ENCODE peak calls at places on chromosomes 12 and 14, in ten cellular contexts. N, W, Y, F, M, T, O, A, H and G are unnamed samples.

GRCh38 chr14:89748004-89748403 is 206.5 kb downstream of the EFCAB11 start:
- DNase-seq in M (no peak), W (peak), N (peak), A (no peak), Y (no peak), F (no peak), O (no peak), T (no peak), H (no peak), G (no peak)

GRCh38 chr14:100677152-100677924 is 49.4 kb upstream of the DLK1 start:
- DNase-seq in H (peak), O (no peak), N (peak), T (no peak), Y (no peak), A (no peak), W (no peak), F (no peak), M (no peak), G (peak)

GRCh38 chr14:80212025-80212402 is 710 bp upstream of the DIO2 start:
- DNase-seq in T (no peak), M (no peak), Y (no peak), N (peak), F (peak), A (no peak), O (no peak), W (peak), H (no peak), G (peak)

GRCh38 chr14:70425349-70425748 is 8.5 kb upstream of the SYNJ2BP start:
- DNase-seq in T (no peak), W (no peak), O (peak), N (no peak), F (no peak), A (no peak), H (no peak), M (no peak), Y (no peak), G (no peak)

GRCh38 chr14:51859136-51859535 is 1.3 kb upstream of the GNG2 start:
- DNase-seq in H (no peak), W (peak), O (no peak), Y (no peak), F (no peak), A (no peak), N (no peak), T (no peak), M (no peak), G (no peak)

GRCh38 chr12:101172316-101172715 is 37.7 kb downstream of the SLC5A8 start:
- DNase-seq in A (peak), M (no peak), O (no peak), T (no peak), H (no peak), F (no peak), Y (peak), W (no peak), N (no peak), G (peak)

GRCh38 chr14:73742520-73743238 is 28.5 kb upstream of the PNMA1 start:
- DNase-seq in M (no peak), H (no peak), W (no peak), A (no peak), T (no peak), O (no peak), N (no peak), Y (no peak), F (no peak), G (no peak)

GRCh38 chr14:74612346-74613021 is 447 bp upstream of the LTBP2 start:
- DNase-seq in N (peak), W (peak), H (peak), O (peak), M (peak), Y (peak), F (peak), T (peak), A (peak), G (peak)

GRCh38 chr12:81222841-81223595 is 145.1 kb downstream of the ACSS3 start:
- DNase-seq in F (no peak), N (peak), M (no peak), T (no peak), H (no peak), A (no peak), O (no peak), W (peak), Y (no peak), G (no peak)

GRCh38 chr12:22527999-22528398 is 16.3 kb downstream of the C2CD5 start:
- DNase-seq in W (peak), N (peak), O (no peak), H (no peak), F (peak), T (no peak), M (no peak), Y (no peak), A (no peak), G (no peak)

GRCh38 chr12:8065991-8066594 is at the start of gene C3AR1:
- DNase-seq in N (peak), H (no peak), F (peak), A (no peak), T (no peak), W (peak), O (no peak), M (peak), Y (peak), G (peak)

GRCh38 chr12:25994252-25994651 is 35.8 kb downstream of the RASSF8 start:
- DNase-seq in T (no peak), F (peak), M (no peak), O (no peak), W (peak), Y (no peak), H (no peak), A (no peak), N (peak), G (no peak)

GRCh38 chr12:115938794-115939377 is 338.6 kb downstream of the MED13L start:
- DNase-seq in N (no peak), W (no peak), F (no peak), T (no peak), M (no peak), O (no peak), H (no peak), A (no peak), Y (no peak), G (no peak)

GRCh38 chr12:3421599-3421998 is 69.4 kb upstream of the PRMT8 start:
- DNase-seq in M (no peak), A (no peak), W (no peak), T (no peak), O (no peak), N (no peak), Y (no peak), H (no peak), F (no peak), G (no peak)

GRCh38 chr12:116915326-116915725 is 4.6 kb downstream of the FBXW8 start:
- DNase-seq in A (no peak), W (no peak), Y (no peak), T (no peak), M (no peak), N (no peak), O (no peak), H (no peak), F (no peak), G (no peak)

GRCh38 chr12:117158911-117159310 is 31.4 kb downstream of the FBXO21 start:
- DNase-seq in N (no peak), T (no peak), Y (no peak), O (no peak), F (no peak), H (peak), W (peak), A (no peak), M (no peak), G (no peak)

GRCh38 chr12:99067171-99067785 is 422.2 kb downstream of the APAF1 start:
- DNase-seq in W (no peak), H (no peak), A (no peak), M (no peak), F (no peak), Y (no peak), T (no peak), O (no peak), N (no peak), G (no peak)

GRCh38 chr12:119829439-119829838 is 47.7 kb downstream of the CIT start:
- DNase-seq in Y (peak), A (no peak), H (no peak), T (no peak), W (no peak), M (no peak), N (no peak), F (no peak), O (no peak), G (no peak)

GRCh38 chr12:109130755-109131521 is 14.6 kb downstream of the ACACB start:
- DNase-seq in Y (no peak), W (no peak), F (no peak), M (no peak), H (peak), O (peak), N (no peak), A (peak), T (no peak), G (peak)

GRCh38 chr12:19710811-19711793 is 271.8 kb downstream of the AEBP2 start:
- DNase-seq in Y (no peak), A (no peak), W (peak), N (peak), H (no peak), O (no peak), M (no peak), T (peak), F (no peak), G (peak)

GRCh38 chr12:111412007-111412829 is 6.5 kb downstream of the SH2B3 start:
- DNase-seq in W (no peak), O (no peak), A (no peak), H (no peak), N (no peak), M (no peak), T (no peak), Y (no peak), F (no peak), G (peak)

GRCh38 chr12:86233126-86233525 is 23.1 kb downstream of the MGAT4C start:
- DNase-seq in M (no peak), F (no peak), O (no peak), W (peak), Y (no peak), T (no peak), N (peak), A (no peak), H (no peak), G (no peak)

GRCh38 chr12:104938371-104938770 is 19.7 kb downstream of the SLC41A2 start:
- DNase-seq in F (no peak), A (no peak), W (no peak), Y (no peak), T (no peak), H (no peak), O (no peak), N (no peak), M (no peak), G (peak)

GRCh38 chr12:6332459-6332858 is 9.4 kb downstream of the TNFRSF1A start:
- DNase-seq in Y (no peak), M (no peak), T (no peak), O (no peak), A (no peak), W (peak), F (no peak), H (no peak), N (peak), G (no peak)

GRCh38 chr14:69554500-69554899 is 20.2 kb downstream of the CCDC177 start:
- DNase-seq in M (no peak), H (peak), O (no peak), Y (no peak), N (no peak), W (no peak), F (no peak), A (no peak), T (peak), G (no peak)

GRCh38 chr14:73465833-73466532 is 7.6 kb upstream of the NUMB start:
- DNase-seq in H (no peak), W (no peak), A (no peak), Y (no peak), M (no peak), N (peak), F (peak), O (no peak), T (no peak), G (no peak)

GRCh38 chr14:39219075-39219499 is 14.6 kb upstream of the MIA2 start:
- DNase-seq in F (no peak), N (no peak), H (no peak), W (peak), O (no peak), M (no peak), Y (no peak), T (no peak), A (peak), G (no peak)

GRCh38 chr12:97960741-97961608 is 498.4 kb downstream of the RMST start:
- DNase-seq in W (peak), O (peak), M (no peak), Y (peak), F (peak), N (peak), H (no peak), T (no peak), A (peak), G (peak)

GRCh38 chr14:20848316-20848954 is 42.8 kb upstream of the RNASE3 start:
- DNase-seq in N (no peak), Y (no peak), O (no peak), W (peak), F (peak), T (no peak), A (no peak), M (no peak), H (no peak), G (no peak)

GRCh38 chr12:27525373-27525772 is 1.4 kb downstream of the PPFIBP1 start:
- DNase-seq in F (peak), Y (no peak), H (peak), M (no peak), O (no peak), N (peak), W (peak), A (no peak), T (no peak), G (no peak)

GRCh38 chr12:52042706-52043385 is 8.4 kb upstream of the NR4A1 start:
- DNase-seq in Y (no peak), H (no peak), N (no peak), O (no peak), T (no peak), A (no peak), F (no peak), W (no peak), M (no peak), G (peak)

DNA sequence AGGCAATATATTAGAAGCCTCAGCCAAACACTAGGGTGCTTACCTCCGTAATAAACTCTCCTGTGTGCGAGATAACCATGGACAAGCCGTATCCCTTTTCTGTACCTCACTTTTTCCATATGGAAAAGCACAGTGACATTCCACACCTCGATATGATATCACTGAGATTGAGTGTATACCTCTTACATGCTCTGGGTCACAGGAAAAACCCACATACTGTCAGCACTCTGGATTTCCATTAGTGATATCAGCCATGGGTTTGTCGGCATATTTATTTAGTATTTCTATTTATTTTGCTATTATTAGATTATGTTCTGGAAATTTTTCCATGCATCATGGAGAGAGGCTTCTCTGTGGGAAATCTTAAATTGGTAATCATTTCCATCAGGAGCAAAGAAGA is 28.0 kb upstream of the DAAM1 start:
- DNase-seq in Y (no peak), O (no peak), N (no peak), W (no peak), A (no peak), T (no peak), F (no peak), M (no peak), H (no peak), G (no peak)
- H3K27ac ChIP-seq in Y (no peak), O (no peak), N (no peak), W (no peak), A (no peak), T (peak), F (no peak), M (no peak), H (no peak), G (no peak)

DNA sequence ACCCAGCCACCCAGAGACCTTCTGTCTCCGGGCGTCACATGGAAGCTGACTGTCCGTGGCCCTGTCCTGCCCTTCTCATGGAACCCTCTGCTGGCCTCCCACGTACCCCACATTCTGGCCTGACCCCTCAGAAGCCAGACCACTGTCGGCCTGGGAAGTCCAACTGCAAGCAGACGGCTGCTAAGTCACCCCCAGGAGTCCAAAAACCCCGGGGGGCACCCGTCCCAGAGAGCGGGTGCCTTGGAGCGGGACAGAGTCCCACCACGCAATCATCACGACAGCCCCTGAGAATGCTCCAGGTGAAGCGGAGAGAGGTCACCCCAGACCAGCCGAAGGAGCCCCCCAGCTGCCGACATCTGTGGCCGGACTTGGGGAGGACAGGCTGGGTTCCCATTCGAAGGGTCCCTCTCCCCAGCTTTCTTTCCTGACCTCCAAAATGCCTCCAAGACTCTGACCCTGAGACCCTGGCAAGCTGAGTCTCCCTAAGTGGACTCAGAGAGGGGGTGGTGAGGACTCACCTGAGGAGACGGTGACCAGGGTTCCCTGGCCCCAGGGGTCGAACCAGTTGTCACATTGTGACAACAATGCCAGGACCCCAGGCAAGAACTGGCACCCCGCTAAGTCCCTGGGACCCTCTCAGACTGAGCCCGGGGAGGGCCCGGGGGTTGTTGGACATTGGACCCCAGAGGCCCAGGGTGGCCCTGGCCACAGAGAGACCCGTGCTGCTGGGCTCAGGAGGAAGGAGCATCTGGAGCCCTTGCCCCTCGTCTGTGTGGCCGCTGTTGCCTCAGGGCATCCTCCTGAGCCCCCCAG is 337.1 kb downstream of the TMEM121 start:
- DNase-seq in Y (no peak), F (no peak), N (no peak), O (peak), W (no peak), M (no peak), T (peak), H (no peak), A (peak), G (no peak)
- H3K4me3 ChIP-seq in Y (no peak), F (no peak), N (no peak), O (no peak), W (no peak), M (no peak), T (no peak), H (no peak), A (peak), G (no peak)

GRCh38 chr14:45491914-45492313 is 238.9 kb upstream of the MIS18BP1 start:
- DNase-seq in H (no peak), M (no peak), F (no peak), W (no peak), A (no peak), T (no peak), Y (no peak), O (peak), N (no peak), G (no peak)

GRCh38 chr14:45486599-45486998 is 233.6 kb upstream of the MIS18BP1 start:
- DNase-seq in H (no peak), A (no peak), M (no peak), W (no peak), Y (no peak), O (no peak), N (no peak), F (no peak), T (no peak), G (no peak)
- H3K27ac ChIP-seq in H (no peak), A (no peak), M (no peak), W (no peak), Y (no peak), O (no peak), N (no peak), F (no peak), T (no peak), G (no peak)

DNA sequence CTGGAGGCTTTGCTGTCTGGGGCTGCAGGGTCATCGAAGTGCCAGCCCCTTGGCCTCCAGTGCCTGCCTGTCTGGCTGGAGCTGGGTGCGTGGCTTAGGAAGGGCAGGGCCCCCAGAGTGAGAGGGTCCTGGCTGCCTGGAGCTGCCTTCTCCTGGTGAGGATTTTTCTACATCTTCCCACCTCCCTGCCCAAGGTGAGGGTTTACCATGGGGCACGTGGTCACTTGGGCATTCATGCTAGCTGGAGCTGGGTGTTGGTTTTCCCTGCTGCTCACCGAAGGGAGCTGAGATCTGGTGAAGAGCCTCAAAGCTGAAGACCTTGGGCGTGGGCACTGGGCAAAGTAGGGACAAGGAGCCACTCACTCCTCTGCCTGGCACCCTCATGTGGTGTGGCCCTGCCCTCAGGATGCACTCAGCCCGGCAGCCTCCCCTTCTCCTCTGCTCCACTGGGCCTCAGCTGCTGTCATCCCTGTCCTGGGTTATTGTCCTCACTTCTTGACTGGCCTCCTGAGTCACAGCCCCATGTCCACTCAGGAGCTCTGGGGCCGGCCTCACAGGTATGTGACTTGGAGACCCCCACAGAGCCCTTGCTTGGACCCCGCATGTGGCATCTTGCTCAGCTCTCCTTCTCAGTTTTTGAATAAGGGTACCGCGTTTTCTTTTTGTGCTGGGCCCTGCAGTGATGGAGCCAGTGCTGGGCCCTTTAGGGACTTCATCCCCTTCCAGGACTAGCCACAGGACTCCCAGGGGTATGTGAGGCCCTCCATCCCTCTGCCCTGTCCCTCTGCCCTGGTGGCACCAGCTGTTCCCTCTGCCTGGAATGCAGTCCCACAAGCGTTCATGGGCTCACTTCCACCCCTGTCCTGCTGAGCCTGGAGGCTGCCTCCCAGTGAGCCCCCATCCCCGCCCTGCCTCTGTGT is 1.6 kb downstream of the CEP170B start:
- DNase-seq in A (no peak), N (no peak), W (no peak), H (no peak), M (no peak), O (no peak), F (no peak), Y (no peak), T (no peak), G (no peak)
- H3K4me3 ChIP-seq in A (no peak), N (peak), W (peak), H (peak), M (no peak), O (peak), F (peak), Y (no peak), T (peak), G (no peak)

GRCh38 chr12:82638324-82638723 is 48.4 kb upstream of the TMTC2 start:
- DNase-seq in M (no peak), W (no peak), N (no peak), A (no peak), F (no peak), Y (no peak), T (no peak), O (no peak), H (no peak), G (no peak)
- H3K27ac ChIP-seq in M (no peak), W (no peak), N (no peak), A (no peak), F (no peak), Y (no peak), T (no peak), O (no peak), H (no peak), G (no peak)

GRCh38 chr12:15472036-15472435 is 149.7 kb downstream of the PTPRO start:
- DNase-seq in T (no peak), N (no peak), A (no peak), W (no peak), H (no peak), F (no peak), Y (no peak), M (no peak), O (no peak), G (no peak)

GRCh38 chr12:15474766-15475165 is 152.5 kb downstream of the PTPRO start:
- DNase-seq in A (no peak), W (no peak), M (no peak), H (no peak), N (no peak), T (no peak), F (no peak), Y (no peak), O (no peak), G (no peak)

DNA sequence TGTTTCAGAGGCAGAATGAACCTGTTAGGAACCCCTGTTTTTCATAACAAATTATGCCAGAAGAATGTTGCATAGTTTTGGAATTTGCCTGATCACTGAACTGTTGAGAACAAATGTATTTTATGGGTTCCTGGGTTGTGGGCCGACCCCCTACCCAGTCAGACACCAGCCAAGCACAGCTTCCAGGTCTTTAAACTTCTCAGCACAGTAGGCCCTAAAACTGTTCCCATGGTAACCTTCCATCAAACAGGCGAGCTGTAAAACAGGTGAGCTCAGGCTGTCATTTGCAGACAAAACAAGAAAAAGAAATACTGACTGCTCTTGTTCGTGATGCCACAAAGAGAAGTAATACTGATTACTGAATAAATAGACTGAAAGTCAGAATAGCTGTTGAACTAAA is 147.0 kb downstream of the PTPRO start:
- DNase-seq in A (no peak), N (no peak), T (no peak), O (no peak), Y (no peak), H (no peak), M (no peak), F (no peak), W (no peak), G (no peak)
- H3K4me3 ChIP-seq in A (no peak), N (no peak), T (no peak), O (no peak), Y (no peak), H (no peak), M (no peak), F (no peak), W (no peak), G (no peak)